ENCODE peak calls at places on chromosomes 6 and 20, in eight cellular contexts. E is endothelial cell of umbilical vein, K is Caco-2, V is kidney, W is astrocyte of the spinal cord, C is cardiac muscle cell, L is body of pancreas, X is WERI-Rb-1. N is an unnamed sample.

GRCh38 chr6:132456700-132457143 is 55.4 kb upstream of the MOXD1 start:
- DNase-seq in E (no peak), K (no peak), V (peak; percentile 85), W (no peak), C (peak; percentile 20), L (peak; percentile 9), X (peak; percentile 7), N (no peak)

GRCh38 chr20:61520761-61521460 is 268.9 kb downstream of the CDH4 start:
- DNase-seq in E (no peak), K (no peak), V (no peak), W (peak; percentile 90), C (peak; percentile 68), L (no peak), X (no peak), N (peak; percentile 56)

GRCh38 chr6:14046476-14047068 is 71.0 kb upstream of the CD83 start:
- DNase-seq in E (peak; percentile 57), K (peak; percentile 41), V (no peak), W (peak; percentile 45), C (peak; percentile 56), L (peak; percentile 69), X (peak; percentile 74), N (peak; percentile 53)

GRCh38 chr6:157724960-157725741 is 97.9 kb upstream of the SNX9 start:
- DNase-seq in E (no peak), K (no peak), V (no peak), W (no peak), C (no peak), L (no peak), X (no peak), N (peak; percentile 49)

GRCh38 chr6:38671885-38672467 is 31.0 kb downstream of the GLO1 start:
- DNase-seq in E (peak; percentile 60), K (no peak), V (no peak), W (peak; percentile 63), C (peak; percentile 72), L (peak; percentile 15), X (peak; percentile 51), N (peak; percentile 80)

GRCh38 chr20:34997171-34997570 is 41.5 kb downstream of the MYH7B start:
- DNase-seq in E (no peak), K (no peak), V (no peak), W (no peak), C (peak; percentile 63), L (no peak), X (no peak), N (no peak)

GRCh38 chr6:18323935-18324707 is 59.8 kb upstream of the DEK start:
- DNase-seq in E (peak; percentile 69), K (no peak), V (no peak), W (peak; percentile 58), C (peak; percentile 64), L (peak; percentile 11), X (peak; percentile 33), N (peak; percentile 73)

GRCh38 chr6:110307368-110307767 is 50.8 kb downstream of the METTL24 start:
- DNase-seq in E (no peak), K (no peak), V (no peak), W (no peak), C (no peak), L (no peak), X (no peak), N (no peak)

GRCh38 chr6:106223300-106223930 is 102.1 kb downstream of the ATG5 start:
- DNase-seq in E (peak; percentile 75), K (peak; percentile 54), V (no peak), W (peak; percentile 85), C (peak; percentile 83), L (peak; percentile 67), X (peak; percentile 53), N (peak; percentile 90)

GRCh38 chr6:137707590-137708360 is 159.3 kb upstream of the TNFAIP3 start:
- DNase-seq in E (peak; percentile 68), K (peak; percentile 88), V (no peak), W (peak; percentile 86), C (peak; percentile 88), L (peak; percentile 59), X (peak; percentile 41), N (peak; percentile 88)

GRCh38 chr6:75204222-75204958 is 1.5 kb downstream of the COL12A1 start:
- DNase-seq in E (peak; percentile 90), K (peak; percentile 82), V (peak; percentile 89), W (peak; percentile 95), C (peak; percentile 97), L (peak; percentile 76), X (peak; percentile 54), N (peak; percentile 97)

GRCh38 chr6:75171151-75171550 is 34.7 kb downstream of the COL12A1 start:
- DNase-seq in E (peak; percentile 86), K (no peak), V (no peak), W (no peak), C (peak; percentile 32), L (no peak), X (no peak), N (peak; percentile 25)

GRCh38 chr6:142329486-142330113 is 27.8 kb downstream of the ADGRG6 start:
- DNase-seq in E (peak; percentile 43), K (no peak), V (no peak), W (no peak), C (no peak), L (no peak), X (no peak), N (no peak)

GRCh38 chr20:5710551-5710950 is 39.6 kb upstream of the SHLD1 start:
- DNase-seq in E (no peak), K (no peak), V (no peak), W (no peak), C (no peak), L (no peak), X (no peak), N (no peak)

DNA sequence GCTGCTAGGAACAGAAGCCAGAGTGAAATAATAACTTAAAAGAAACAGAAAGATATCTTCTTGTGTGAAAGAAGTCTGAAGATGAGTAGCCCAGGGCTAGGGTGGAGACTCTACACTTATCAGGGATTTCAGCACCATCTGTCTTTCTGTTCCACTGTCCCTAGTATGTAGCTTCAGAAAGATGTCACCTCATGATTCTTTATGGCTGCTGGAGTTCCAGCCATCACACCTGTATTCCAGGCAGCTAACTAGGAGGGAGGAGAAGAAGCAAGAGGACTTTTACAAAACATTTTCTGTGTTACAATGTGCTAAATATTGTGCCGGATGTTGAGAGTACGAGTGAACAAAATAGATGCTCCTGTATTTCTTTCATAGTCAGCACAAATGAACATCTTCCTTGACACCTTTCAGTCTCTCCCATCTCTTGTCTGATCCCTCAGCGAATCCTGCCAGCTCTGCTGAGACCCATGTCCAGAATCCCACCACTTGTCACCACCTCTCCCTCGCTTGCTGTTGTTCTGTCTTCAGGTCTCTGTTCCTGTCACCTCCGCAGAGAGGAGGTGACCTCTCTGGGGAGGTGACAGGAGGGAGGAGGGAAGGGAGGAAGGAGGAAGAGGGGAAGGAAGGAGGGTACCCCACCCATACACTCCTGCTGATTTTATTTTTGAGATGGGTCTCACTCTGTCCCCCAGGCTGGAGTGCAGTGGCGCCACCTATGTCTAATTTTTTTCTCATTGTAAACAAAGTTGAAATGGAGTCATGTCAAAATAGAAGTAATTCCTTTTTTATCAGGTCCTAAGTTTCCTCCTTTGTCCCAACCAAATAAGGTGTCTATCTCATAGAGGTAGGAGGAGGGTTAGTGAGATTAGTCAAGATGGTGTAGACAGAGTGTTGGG is 188.9 kb downstream of the TFAP2C start:
- DNase-seq in E (no peak), K (no peak), V (no peak), W (no peak), C (no peak), L (no peak), X (no peak), N (no peak)
- TF ChIP-seq CTCF in E (no peak), K (no peak), V (no peak), W (no peak), C (peak; percentile 20), L (no peak), X (no peak), N (no peak)

DNA sequence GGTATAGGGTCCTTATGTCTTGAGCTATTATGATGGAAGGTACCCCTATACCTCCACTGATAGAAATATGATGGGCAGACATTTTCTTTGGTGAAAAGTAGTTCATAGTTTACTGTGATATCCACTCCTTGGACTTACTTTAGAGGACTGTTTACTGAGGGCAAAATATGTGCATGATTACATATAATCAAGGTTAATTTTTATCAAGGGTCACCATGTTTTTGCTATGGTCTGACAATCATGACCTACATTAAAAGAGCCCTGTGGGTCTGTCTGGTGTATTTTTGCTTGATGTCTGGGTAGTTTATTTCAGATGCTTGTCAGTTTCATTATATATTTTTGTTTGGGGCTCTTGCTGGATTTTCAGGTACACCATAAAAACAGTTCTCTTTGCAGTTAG is 40.1 kb downstream of the CDKAL1 start:
- DNase-seq in E (no peak), K (no peak), V (no peak), W (no peak), C (no peak), L (no peak), X (no peak), N (no peak)
- H3K4me3 ChIP-seq in E (no peak overlapping the region), K (no peak overlapping the region), V (no peak overlapping the region), W (no peak overlapping the region), C (no peak overlapping the region), L (no peak overlapping the region), X (no peak overlapping the region), N (no peak overlapping the region)

DNA sequence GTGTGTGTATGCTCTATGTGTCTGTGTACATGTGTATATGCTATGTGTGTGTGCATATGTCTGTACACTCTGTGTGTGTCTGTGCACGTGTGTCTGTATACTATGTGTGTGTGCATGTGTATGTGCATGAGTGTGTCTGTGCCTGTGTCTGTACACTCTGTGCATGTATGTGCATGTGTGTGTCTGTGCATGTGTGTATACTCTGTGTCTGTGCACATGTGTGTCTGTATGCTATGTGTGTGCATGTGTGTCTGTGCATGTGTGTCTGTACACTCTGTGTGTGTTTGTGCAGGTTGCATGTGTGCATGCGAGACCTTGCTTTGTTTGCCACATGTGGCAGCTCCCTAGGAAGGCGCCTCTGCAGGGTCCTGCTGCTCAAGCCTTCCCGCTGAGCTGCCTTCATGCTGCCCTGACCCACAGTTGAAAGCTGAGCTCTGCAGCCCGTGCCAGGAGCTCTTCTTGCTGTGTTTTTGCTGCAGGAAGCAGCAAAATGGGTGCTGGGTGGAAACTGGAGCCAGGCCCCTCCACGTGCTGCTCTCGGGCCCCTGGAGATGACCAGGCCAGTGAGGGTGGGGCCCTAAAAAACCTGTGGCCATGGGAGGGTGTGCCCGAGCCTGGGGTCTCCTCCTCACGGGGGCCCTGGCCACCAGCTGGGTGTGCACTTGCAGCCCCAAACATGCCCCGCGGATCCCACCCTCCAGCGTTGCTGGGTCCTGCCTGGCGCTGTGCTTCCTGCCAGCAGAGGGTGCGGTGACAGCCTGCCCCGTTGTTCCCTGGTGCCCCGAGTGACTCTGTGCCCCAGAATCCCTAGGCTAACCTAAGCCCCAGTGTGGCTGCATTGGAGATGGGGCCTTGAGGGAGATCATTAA is 109.1 kb downstream of the DACT2 start:
- DNase-seq in E (no peak), K (no peak), V (peak; percentile 65), W (no peak), C (no peak), L (no peak), X (no peak), N (no peak)
- TF ChIP-seq CTCF in E (no peak), K (no peak), V (no peak), W (no peak), C (no peak), L (no peak), X (no peak), N (no peak)

GRCh38 chr6:34671801-34672656 is 24.5 kb downstream of the ILRUN start:
- DNase-seq in E (peak; percentile 27), K (no peak), V (no peak), W (no peak), C (peak; percentile 39), L (no peak), X (no peak), N (peak; percentile 68)
- H3K4me3 ChIP-seq in E (no peak overlapping the region), K (no peak overlapping the region), V (no peak overlapping the region), W (no peak overlapping the region), C (no peak overlapping the region), L (no peak overlapping the region), X (no peak overlapping the region), N (no peak overlapping the region)

N was measured in fibroblast of the aortic adventitia.